ENCODE peak calls at places on chromosomes 3 and 15, in four cellular contexts. M is AG04449, W is fibroblast of lung, K is osteoblast. P is an unnamed sample.
A peak's percentile ranks its signal among the peaks of the same experiment; 100 is the strongest.

GRCh38 chr3:197792019-197792647 is 1.1 kb downstream of the LRCH3 start:
- DNase-seq in M (no peak), W (peak; percentile 21), K (peak; percentile 21), P (no peak)

GRCh38 chr3:169948559-169949371 is 17.8 kb upstream of the SEC62 start:
- DNase-seq in M (no peak), W (no peak), K (peak; percentile 10), P (no peak)

GRCh38 chr15:79829950-79830349 is 66.9 kb downstream of the MTHFS start:
- DNase-seq in M (no peak), W (no peak), K (no peak), P (no peak)

GRCh38 chr15:98514034-98514622 is 134.2 kb upstream of the IGF1R start:
- DNase-seq in M (no peak), W (no peak), K (no peak), P (no peak)

GRCh38 chr15:76172782-76173181 is 113.0 kb downstream of the TMEM266 start:
- DNase-seq in M (no peak), W (no peak), K (no peak), P (no peak)

GRCh38 chr3:147945968-147946519 is 536.9 kb downstream of the ZIC1 start:
- DNase-seq in M (peak; percentile 87), W (peak; percentile 95), K (peak; percentile 86), P (peak; percentile 80)

GRCh38 chr3:11438636-11439035 is 166.4 kb downstream of the ATG7 start:
- DNase-seq in M (no peak), W (no peak), K (peak; percentile 57), P (no peak)

GRCh38 chr15:66841953-66842681 is 140.1 kb downstream of the SMAD6 start:
- DNase-seq in M (peak; percentile 59), W (peak; percentile 94), K (peak; percentile 99), P (peak; percentile 72)

GRCh38 chr3:197926418-197926817 is 23.6 kb upstream of the RPL35A start:
- DNase-seq in M (no peak), W (no peak), K (no peak), P (no peak)

GRCh38 chr15:52440414-52440813 is 88.3 kb downstream of the MYO5A start:
- DNase-seq in M (no peak), W (no peak), K (peak; percentile 61), P (no peak)

GRCh38 chr15:55627730-55628368 is 39.7 kb upstream of the PYGO1 start:
- DNase-seq in M (peak; percentile 55), W (peak; percentile 93), K (peak; percentile 94), P (peak; percentile 67)

GRCh38 chr15:100926971-100927756 is 8.0 kb downstream of the LRRK1 start:
- DNase-seq in M (no peak), W (no peak), K (no peak), P (no peak)

GRCh38 chr3:158127250-158128219 is 17.6 kb downstream of the RSRC1 start:
- DNase-seq in M (no peak), W (peak; percentile 19), K (no peak), P (no peak)

GRCh38 chr3:61924065-61924740 is 362.8 kb downstream of the PTPRG start:
- DNase-seq in M (no peak), W (no peak), K (no peak), P (no peak)

GRCh38 chr3:152403632-152404066 is 134.9 kb downstream of the MBNL1 start:
- DNase-seq in M (no peak), W (peak; percentile 50), K (no peak), P (no peak)

GRCh38 chr3:58666683-58667082 is at the start of gene FAM3D:
- DNase-seq in M (no peak), W (no peak), K (no peak), P (no peak)

GRCh38 chr15:27454281-27455060 is 483.5 kb downstream of the GABRG3 start:
- DNase-seq in M (no peak), W (peak; percentile 74), K (peak; percentile 66), P (no peak)

GRCh38 chr3:20574746-20575145 is 388.7 kb upstream of the SGO1 start:
- DNase-seq in M (peak; percentile 81), W (peak; percentile 12), K (no peak), P (peak; percentile 73)

GRCh38 chr15:48925714-48926223 is 38.0 kb downstream of the SHC4 start:
- DNase-seq in M (peak; percentile 60), W (peak; percentile 90), K (peak; percentile 75), P (no peak)

GRCh38 chr3:177597325-177598109 is 400.2 kb upstream of the TBL1XR1 start:
- DNase-seq in M (peak; percentile 77), W (peak; percentile 85), K (peak; percentile 90), P (peak; percentile 79)

GRCh38 chr3:17094551-17094950 is 209.8 kb downstream of the PLCL2 start:
- DNase-seq in M (no peak), W (no peak), K (no peak), P (no peak)

GRCh38 chr3:15500107-15500724 is 21.3 kb downstream of the COLQ start:
- DNase-seq in M (no peak), W (no peak), K (no peak), P (no peak)

GRCh38 chr3:69998759-69999158 is 774 bp upstream of the SAMMSON start:
- DNase-seq in M (no peak), W (no peak), K (no peak), P (no peak)
- H3K4me3 ChIP-seq in M (no peak overlapping the region), W (peak overlapping the region; percentile 28), K (peak overlapping the region; percentile 20), P (peak overlapping the region; percentile 25)

GRCh38 chr15:97301166-97301565 is 659.3 kb upstream of the ARRDC4 start:
- DNase-seq in M (no peak), W (no peak), K (no peak), P (no peak)
- TF ChIP-seq CTCF in M (no peak), W (no peak), K (no peak), P (no peak)

DNA sequence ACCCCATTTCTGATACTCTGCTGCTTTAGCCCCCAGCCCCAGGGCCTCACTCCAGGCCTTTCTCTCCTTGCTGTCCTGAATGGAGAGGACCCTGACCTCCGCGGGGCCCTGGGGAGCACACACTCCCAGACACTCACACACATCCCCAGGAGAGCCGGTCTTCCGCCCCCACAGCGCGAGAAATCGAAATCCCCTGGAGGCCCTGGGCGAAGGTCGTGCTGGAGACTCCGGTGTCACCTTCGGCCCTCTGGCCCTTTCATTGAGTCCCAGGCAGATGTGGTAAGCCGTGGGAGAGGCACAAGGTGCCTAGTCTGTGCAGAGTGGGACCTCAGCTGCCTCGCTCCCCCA is 844 bp upstream of the GOLGA8B start:
- DNase-seq in M (no peak), W (no peak), K (no peak), P (no peak)
- H3K4me3 ChIP-seq in M (peak overlapping the region; percentile 71), W (no peak overlapping the region), K (peak overlapping the region; percentile 82), P (peak overlapping the region; percentile 79)

GRCh38 chr15:85011210-85011571 is 29.5 kb downstream of the PDE8A start:
- DNase-seq in M (no peak), W (no peak), K (no peak), P (no peak)

GRCh38 chr15:85009435-85009834 is 27.8 kb downstream of the PDE8A start:
- DNase-seq in M (no peak), W (peak; percentile 15), K (no peak), P (no peak)

GRCh38 chr15:85010114-85010471 is 28.4 kb downstream of the PDE8A start:
- DNase-seq in M (no peak), W (no peak), K (no peak), P (no peak)

GRCh38 chr15:85008474-85009260 is 27.0 kb downstream of the PDE8A start:
- DNase-seq in M (no peak), W (no peak), K (no peak), P (no peak)

GRCh38 chr15:85010472-85011209 is 29.0 kb downstream of the PDE8A start:
- DNase-seq in M (no peak), W (peak; percentile 83), K (no peak), P (no peak)
- TF ChIP-seq CTCF in M (no peak), W (no peak), K (no peak), P (no peak)

GRCh38 chr3:45592405-45592804 is 2.1 kb upstream of the LIMD1 start:
- DNase-seq in M (no peak), W (no peak), K (no peak), P (no peak)
- H3K4me3 ChIP-seq in M (no peak overlapping the region), W (no peak overlapping the region), K (no peak overlapping the region), P (no peak overlapping the region)

GRCh38 chr15:40106203-40107161 is 2.2 kb downstream of the BMF start:
- DNase-seq in M (no peak), W (peak; percentile 70), K (peak; percentile 69), P (no peak)
- TF ChIP-seq CTCF in M (no peak), W (no peak), K (no peak), P (no peak)

DNA sequence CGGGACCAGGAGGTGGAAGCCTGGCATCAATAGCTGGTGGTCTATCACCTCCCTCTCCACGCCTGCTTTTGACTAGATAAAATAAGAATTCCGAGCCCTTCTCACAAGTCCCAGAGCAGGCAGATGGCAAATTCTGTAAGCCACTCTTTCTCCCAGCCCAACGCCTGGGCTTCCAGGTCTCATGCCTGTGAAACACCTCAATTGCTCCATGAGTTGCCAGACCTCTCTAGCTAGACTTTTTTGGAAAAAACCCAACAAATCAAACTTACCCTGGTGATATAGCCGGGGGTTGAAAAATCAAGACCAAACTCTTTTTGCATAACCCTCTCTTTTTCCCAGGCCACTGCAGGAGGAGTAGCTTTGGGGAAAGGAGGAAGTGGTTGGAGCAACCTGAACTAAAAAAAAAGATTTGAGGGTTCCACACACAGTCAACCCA is 7.0 kb downstream of the BHLHE40 start:
- DNase-seq in M (no peak), W (no peak), K (peak; percentile 86), P (no peak)
- H3K4me3 ChIP-seq in M (no peak overlapping the region), W (no peak overlapping the region), K (peak overlapping the region; percentile 68), P (no peak overlapping the region)

GRCh38 chr3:119627461-119627860 is 29.8 kb downstream of the PLA1A start:
- DNase-seq in M (no peak), W (no peak), K (peak; percentile 51), P (no peak)
- TF ChIP-seq CTCF in M (no peak), W (no peak), K (no peak), P (no peak)

P was measured in AG09309.